ENCODE peak calls at places on chromosomes 4 and X, in ten cellular contexts. R is effector memory CD4-positive, alpha-beta T cell; Z is tibial nerve; V is occipital lobe; W is stimulated activated CD4-positive, alpha-beta T cell treated with anti-CD3 and anti-CD28 coated beads, Interleukin-2, amount 100 ng/mL, for 48 hours; C is activated naive CD4-positive, alpha-beta T cell treated with anti-CD3 and anti-CD28 coated beads, Interleukin-2, amount 50 U/mL, for 16 hours; L is GM23338; X is PC-3; A is NCI-H146; G is activated CD4-positive, alpha-beta T cell treated with anti-CD3 and anti-CD28 coated beads, Interleukin-2, amount 50 U/mL, for 1 hour. Y is an unnamed sample.

GRCh38 chrX:13048265-13048664 is 3.8 kb upstream of the FAM9C start:
- DNase-seq in W (no peak), V (no peak), C (no peak), X (peak), G (no peak), L (no peak), Z (no peak), A (no peak), R (no peak), Y (no peak)

GRCh38 chr4:84681488-84682274 is 98.8 kb downstream of the CDS1 start:
- DNase-seq in X (peak), V (no peak), Z (no peak), A (no peak), W (no peak), G (no peak), C (no peak), R (no peak), L (no peak), Y (no peak)

GRCh38 chr4:113300384-113301011 is 251.0 kb downstream of the ANK2 start:
- DNase-seq in C (no peak), G (no peak), L (peak), Z (peak), X (peak), W (no peak), A (no peak), R (no peak), V (no peak), Y (no peak)

GRCh38 chr4:160983035-160983434 is 1180.8 kb downstream of the FSTL5 start:
- DNase-seq in W (no peak), C (no peak), A (no peak), X (no peak), Z (no peak), R (no peak), L (no peak), G (no peak), V (no peak), Y (no peak)

GRCh38 chr4:156634612-156635011 is 337.0 kb downstream of the PDGFC start:
- DNase-seq in Z (no peak), L (no peak), X (no peak), W (no peak), V (no peak), C (no peak), G (no peak), R (no peak), A (no peak), Y (no peak)

GRCh38 chrX:2552621-2553297 is 52.0 kb upstream of the DHRSX start:
- DNase-seq in L (no peak), R (no peak), A (no peak), Z (peak), V (no peak), C (no peak), X (peak), W (no peak), G (no peak), Y (no peak)

GRCh38 chrX:110180928-110181310 is 137.0 kb downstream of the AMMECR1 start:
- DNase-seq in Z (no peak), A (no peak), G (no peak), L (no peak), W (no peak), R (no peak), C (no peak), V (no peak), X (peak), Y (no peak)

GRCh38 chr4:168449740-168450442 is 30.4 kb downstream of the DDX60L start:
- DNase-seq in G (no peak), X (peak), V (no peak), L (no peak), R (no peak), A (no peak), W (no peak), C (no peak), Z (peak), Y (peak)

GRCh38 chrX:103631145-103631544 is 2.4 kb downstream of the TCEAL1 start:
- DNase-seq in W (no peak), Z (no peak), G (no peak), R (no peak), V (no peak), A (no peak), X (no peak), C (no peak), L (no peak), Y (no peak)

GRCh38 chr4:156594619-156595018 is 377.0 kb downstream of the PDGFC start:
- DNase-seq in G (no peak), X (peak), R (no peak), C (no peak), V (no peak), L (no peak), A (no peak), Z (peak), W (no peak), Y (no peak)

GRCh38 chrX:30812326-30812725 is 76.7 kb downstream of the TAB3 start:
- DNase-seq in G (no peak), Z (no peak), L (no peak), A (no peak), W (no peak), X (no peak), C (no peak), V (no peak), R (no peak), Y (no peak)

GRCh38 chr4:102610476-102610875 is 109.3 kb downstream of the NFKB1 start:
- DNase-seq in V (no peak), C (no peak), X (no peak), L (peak), G (no peak), W (no peak), Z (no peak), A (no peak), R (no peak), Y (no peak)

GRCh38 chr4:161991811-161992210 is 172.0 kb downstream of the FSTL5 start:
- DNase-seq in C (no peak), V (no peak), G (no peak), W (no peak), X (no peak), Z (no peak), A (no peak), R (no peak), L (peak), Y (no peak)

Y was measured in Panc1.